ENCODE peak calls at places on chromosomes 16 and 17, in six cellular contexts. U is A549, N is K562, A is HepG2, K is GM12878, Z is endothelial cell of umbilical vein. W is an unnamed sample.

GRCh38 chr16:396605-397004 is 394 bp upstream of the NME4 start:
- DNase-seq in U (peak), N (peak), A (peak), K (no peak), Z (peak), W (peak)

GRCh38 chr17:83080641-83081560 is 1.5 kb downstream of the METRNL start:
- DNase-seq in U (no peak), N (peak), A (no peak), K (no peak), Z (no peak), W (peak)

GRCh38 chr17:43860927-43861622 is 14.1 kb downstream of the CD300LG start:
- DNase-seq in U (no peak), N (no peak), A (no peak), K (no peak), Z (no peak), W (peak)

GRCh38 chr17:50107790-50108414 is 12.8 kb downstream of the PDK2 start:
- DNase-seq in U (no peak), N (no peak), A (no peak), K (no peak), Z (no peak), W (no peak)

GRCh38 chr16:69520800-69521602 is 44.8 kb upstream of the NFAT5 start:
- DNase-seq in U (no peak), N (no peak), A (peak), K (peak), Z (no peak), W (no peak)

GRCh38 chr17:27206447-27206846 is 87.5 kb upstream of the WSB1 start:
- DNase-seq in U (peak), N (peak), A (peak), K (no peak), Z (no peak), W (peak)

GRCh38 chr17:48067245-48067644 is 19.1 kb downstream of the NFE2L1 start:
- DNase-seq in U (no peak), N (no peak), A (no peak), K (no peak), Z (no peak), W (no peak)

GRCh38 chr16:79284760-79285159 is 315.8 kb downstream of the MAF start:
- DNase-seq in U (no peak), N (no peak), A (no peak), K (no peak), Z (no peak), W (no peak)

GRCh38 chr17:72719582-72720493 is 372.6 kb downstream of the SLC39A11 start:
- DNase-seq in U (no peak), N (no peak), A (no peak), K (no peak), Z (no peak), W (peak)

GRCh38 chr17:4696432-4696796 is 7.5 kb downstream of the PELP1 start:
- DNase-seq in U (no peak), N (no peak), A (no peak), K (peak), Z (no peak), W (no peak)

GRCh38 chr17:44241104-44241503 is 21.6 kb upstream of the UBTF start:
- DNase-seq in U (no peak), N (peak), A (no peak), K (no peak), Z (no peak), W (peak)

GRCh38 chr16:85800321-85800669 is 800 bp downstream of the COX4I1 start:
- DNase-seq in U (no peak), N (peak), A (peak), K (no peak), Z (no peak), W (no peak)

GRCh38 chr17:57946798-57947358 is 8.3 kb downstream of the CUEDC1 start:
- DNase-seq in U (peak), N (peak), A (peak), K (peak), Z (peak), W (peak)

GRCh38 chr17:43327421-43327820 is 71.4 kb upstream of the ARL4D start:
- DNase-seq in U (no peak), N (no peak), A (no peak), K (no peak), Z (no peak), W (no peak)

GRCh38 chr16:66266436-66267286 is 99.8 kb upstream of the CDH5 start:
- DNase-seq in U (no peak), N (no peak), A (no peak), K (no peak), Z (no peak), W (no peak)

GRCh38 chr17:1789936-1790335 is 28.1 kb downstream of the SERPINF1 start:
- DNase-seq in U (no peak), N (no peak), A (no peak), K (no peak), Z (no peak), W (no peak)

GRCh38 chr17:76911299-76912007 is 43.2 kb downstream of the MGAT5B start:
- DNase-seq in U (no peak), N (no peak), A (no peak), K (no peak), Z (no peak), W (no peak)

GRCh38 chr16:54588026-54588425 is 301.4 kb upstream of the IRX3 start:
- DNase-seq in U (no peak), N (no peak), A (no peak), K (no peak), Z (no peak), W (no peak)

GRCh38 chr16:4109250-4109736 is 6.9 kb downstream of the ADCY9 start:
- DNase-seq in U (peak), N (no peak), A (peak), K (no peak), Z (no peak), W (no peak)

GRCh38 chr17:42568341-42569111 is 1.6 kb downstream of the MLX start:
- DNase-seq in U (no peak), N (no peak), A (no peak), K (no peak), Z (no peak), W (no peak)

GRCh38 chr16:24855678-24856077 is 9.9 kb downstream of the SLC5A11 start:
- DNase-seq in U (peak), N (no peak), A (no peak), K (no peak), Z (no peak), W (no peak)
- TF ChIP-seq MYC in U (no peak), N (no peak), A (no peak), K (no peak), Z (no peak), W (no peak)

DNA sequence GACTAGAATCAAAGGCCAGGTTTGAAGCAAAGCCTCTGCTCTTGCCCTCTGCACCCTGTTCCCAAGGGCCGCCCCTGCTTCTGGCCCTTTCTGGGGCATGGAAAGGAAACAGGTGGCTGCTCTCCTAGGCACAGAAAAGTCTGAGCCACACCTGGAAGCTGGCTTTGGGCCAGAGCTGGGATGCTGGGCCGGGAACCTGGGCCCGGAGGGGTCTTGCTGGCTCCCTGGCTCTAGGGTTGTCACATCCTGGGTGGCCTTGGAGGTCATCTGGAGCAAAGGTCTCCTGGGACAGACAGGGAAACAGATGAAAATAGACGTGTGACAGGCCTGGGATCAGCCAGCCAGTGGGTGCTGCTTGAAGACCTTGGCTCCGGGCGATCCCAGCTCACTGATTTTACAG is 74.1 kb upstream of the LHX1 start:
- DNase-seq in U (no peak), N (no peak), A (no peak), K (no peak), Z (no peak), W (no peak)
- TF ChIP-seq MAX in U (no peak), N (no peak), A (no peak), K (no peak), Z (no peak), W (no peak)

GRCh38 chr17:81222906-81223757 is at the start of gene CEP131:
- DNase-seq in U (peak), N (peak), A (peak), K (peak), Z (peak), W (peak)
- TF ChIP-seq CTCF in U (no peak), N (no peak), A (peak), K (no peak), Z (no peak), W (no peak)

DNA sequence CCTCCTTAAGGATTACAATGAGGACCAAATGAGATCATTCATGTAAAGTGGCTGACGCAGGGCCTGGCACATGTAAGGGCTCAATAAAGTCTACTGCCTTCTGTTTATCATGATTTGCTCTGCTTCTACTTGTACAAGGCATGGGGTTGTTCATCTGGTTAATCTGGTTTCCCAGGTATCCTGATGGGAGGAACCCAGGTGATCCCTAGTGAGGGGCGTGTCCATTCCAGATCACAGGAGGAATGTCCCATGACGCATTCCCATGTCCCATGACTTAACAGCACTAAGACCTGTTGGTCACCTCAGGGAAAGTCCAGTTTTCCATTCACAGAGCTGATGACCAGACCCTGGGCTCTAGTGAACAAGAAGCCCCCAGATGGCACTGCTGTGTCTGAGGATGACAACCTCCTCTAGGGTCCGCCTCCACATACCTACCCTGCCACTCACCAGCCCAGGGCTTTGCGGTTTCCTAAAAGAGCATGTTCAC is 11.5 kb upstream of the TPPP3 start:
- DNase-seq in U (no peak), N (no peak), A (no peak), K (no peak), Z (no peak), W (no peak)
- TF ChIP-seq MYC in U (no peak), N (no peak), A (no peak), K (no peak), Z (no peak), W (no peak)

GRCh38 chr16:23071202-23072083 is 77.8 kb downstream of the USP31 start:
- DNase-seq in U (no peak), N (no peak), A (no peak), K (no peak), Z (peak), W (no peak)

GRCh38 chr16:23069844-23070243 is 79.4 kb downstream of the USP31 start:
- DNase-seq in U (no peak), N (no peak), A (no peak), K (no peak), Z (no peak), W (no peak)

GRCh38 chr16:23072769-23073549 is 76.3 kb downstream of the USP31 start:
- DNase-seq in U (peak), N (no peak), A (no peak), K (no peak), Z (no peak), W (no peak)

GRCh38 chr16:23074423-23074822 is 74.8 kb downstream of the USP31 start:
- DNase-seq in U (no peak), N (no peak), A (no peak), K (no peak), Z (no peak), W (no peak)

DNA sequence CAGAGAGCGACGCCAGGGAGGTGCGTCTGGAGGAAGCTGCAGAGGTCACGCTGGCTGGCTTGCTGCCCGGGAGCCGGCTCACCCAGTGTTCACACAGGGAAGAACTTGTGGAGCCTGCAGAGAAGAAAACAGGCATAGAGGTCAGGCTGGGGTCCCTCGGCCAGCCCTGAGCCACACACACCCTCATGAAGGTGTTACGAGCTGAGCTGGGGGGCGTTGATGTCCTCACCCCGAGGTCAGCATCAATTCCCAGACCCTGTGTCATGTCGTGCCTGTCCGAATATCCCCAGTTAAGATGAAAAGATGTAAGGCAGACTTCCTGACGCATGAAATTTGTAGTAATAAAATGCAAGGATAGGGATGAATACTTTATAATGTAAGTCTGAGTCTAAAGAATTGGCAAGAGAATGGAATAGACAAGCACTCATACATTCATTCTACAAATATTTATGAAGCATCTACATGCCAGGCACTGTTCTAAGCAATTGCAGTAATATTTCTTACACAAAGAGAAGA is 77.1 kb downstream of the USP31 start:
- DNase-seq in U (peak), N (no peak), A (no peak), K (no peak), Z (peak), W (no peak)
- TF ChIP-seq MAX in U (peak), N (no peak), A (no peak), K (no peak), Z (no peak), W (no peak)

DNA sequence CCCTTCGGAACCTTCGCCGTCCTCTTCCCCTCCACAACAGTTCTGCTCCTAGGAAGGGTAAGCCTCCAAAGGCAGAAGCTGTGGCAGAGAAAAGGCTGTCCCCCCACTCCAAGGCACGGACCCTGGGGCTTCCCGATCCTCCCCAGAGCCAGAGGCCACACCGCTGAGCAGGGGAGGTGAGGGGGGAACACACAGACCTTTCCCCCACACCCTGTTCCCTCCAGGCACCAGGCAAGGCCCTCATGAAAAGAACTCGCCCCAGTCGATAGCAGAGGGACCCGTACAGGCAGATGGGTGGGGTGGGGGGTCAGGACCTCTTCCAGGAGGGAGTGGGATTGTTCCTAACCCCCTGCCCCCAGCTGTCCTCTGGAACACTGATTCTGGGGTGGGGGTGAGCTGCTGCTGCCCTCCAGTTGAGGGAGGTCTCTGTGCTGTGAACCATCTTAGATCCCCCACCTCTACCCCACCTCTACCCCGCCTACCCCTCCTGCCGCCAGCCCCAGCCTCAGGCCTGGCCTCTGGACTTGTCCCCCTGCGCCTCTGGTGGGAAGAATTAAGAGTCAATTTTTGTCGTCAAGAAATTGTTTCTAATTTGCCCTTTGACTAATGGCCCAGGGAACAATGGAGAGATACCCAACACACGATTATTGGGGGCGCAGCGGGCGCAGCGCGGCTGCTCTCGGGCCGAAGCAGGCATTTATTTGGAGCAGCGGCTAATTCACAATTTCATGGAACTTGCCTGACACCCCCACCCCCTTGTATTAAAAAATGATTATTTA is 4.6 kb upstream of the BAHCC1 start:
- DNase-seq in U (no peak), N (no peak), A (no peak), K (no peak), Z (no peak), W (no peak)
- TF ChIP-seq CTCF in U (no peak), N (no peak), A (no peak), K (no peak), Z (no peak), W (no peak)

DNA sequence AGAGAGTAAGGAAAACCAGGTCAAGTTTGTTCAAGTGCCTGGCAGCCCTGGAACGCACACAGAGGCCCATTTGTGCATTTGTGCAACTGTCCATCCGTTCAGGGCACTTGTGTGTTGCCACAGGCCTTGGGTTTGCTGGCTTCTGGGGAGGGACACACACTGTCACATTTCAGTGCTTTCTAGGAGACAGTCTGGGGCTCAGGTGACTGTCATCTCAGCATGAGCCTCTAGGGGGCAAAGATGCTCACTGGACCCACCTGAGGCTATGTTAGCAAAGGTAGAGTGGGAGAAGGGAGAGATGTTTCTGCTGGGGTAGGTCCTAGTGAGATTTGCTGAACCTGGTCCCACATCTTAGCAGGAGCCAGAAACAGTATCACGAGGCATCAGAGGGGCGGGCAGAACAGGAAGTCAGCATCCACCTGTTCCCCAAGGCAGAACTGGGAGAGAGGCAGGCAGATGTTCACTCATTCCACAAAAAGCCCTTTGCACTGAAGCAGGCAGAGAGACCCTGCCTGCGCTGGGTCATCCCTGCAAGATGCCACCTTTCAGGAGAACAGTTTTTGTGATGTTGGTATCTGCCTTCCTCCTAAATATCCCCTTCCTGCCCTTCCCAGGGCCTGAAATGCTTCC is 48.5 kb downstream of the RAI1 start:
- DNase-seq in U (peak), N (peak), A (peak), K (no peak), Z (no peak), W (peak)
- TF ChIP-seq MYC in U (no peak), N (no peak), A (no peak), K (no peak), Z (no peak), W (no peak)

W was measured in NB4.